ENCODE peak calls at places on chromosome 1, in nine cellular contexts. One of them, this sample, is unnamed.

GRCh38 chr1:19307804-19308508 is 4.0 kb downstream of the AKR7A2 start:
- DNase-seq in EL: no peak
- DNase-seq in AG10803: no peak
- DNase-seq in left ventricle myocardium superior: no peak
- DNase-seq in CD4-positive, alpha-beta T cell: no peak
- DNase-seq in CD8-positive, alpha-beta memory T cell: no peak
- DNase-seq in ecto neural progenitor cell: no peak
- DNase-seq in RCC 7860: no peak
- DNase-seq in Calu3: no peak
- DNase-seq in this sample: no peak

GRCh38 chr1:228691926-228692325 is 43.4 kb upstream of the RHOU start:
- DNase-seq in EL: peak; percentile 28
- DNase-seq in AG10803: peak; percentile 35
- DNase-seq in left ventricle myocardium superior: no peak
- DNase-seq in CD4-positive, alpha-beta T cell: no peak
- DNase-seq in CD8-positive, alpha-beta memory T cell: peak; percentile 21
- DNase-seq in ecto neural progenitor cell: no peak
- DNase-seq in RCC 7860: peak; percentile 39
- DNase-seq in Calu3: peak; percentile 58
- DNase-seq in this sample: no peak

GRCh38 chr1:153431928-153432327 is 15.6 kb downstream of the S100A7A start:
- DNase-seq in EL: no peak
- DNase-seq in AG10803: no peak
- DNase-seq in left ventricle myocardium superior: no peak
- DNase-seq in CD4-positive, alpha-beta T cell: no peak
- DNase-seq in CD8-positive, alpha-beta memory T cell: no peak
- DNase-seq in ecto neural progenitor cell: no peak
- DNase-seq in RCC 7860: no peak
- DNase-seq in Calu3: no peak
- DNase-seq in this sample: no peak

GRCh38 chr1:41622402-41622801 is 137.9 kb upstream of the EDN2 start:
- DNase-seq in EL: peak; percentile 81
- DNase-seq in AG10803: peak; percentile 34
- DNase-seq in left ventricle myocardium superior: no peak
- DNase-seq in CD4-positive, alpha-beta T cell: no peak
- DNase-seq in CD8-positive, alpha-beta memory T cell: no peak
- DNase-seq in ecto neural progenitor cell: peak; percentile 24
- DNase-seq in RCC 7860: no peak
- DNase-seq in Calu3: no peak
- DNase-seq in this sample: no peak

GRCh38 chr1:164902491-164902890 is 343.5 kb downstream of the PBX1 start:
- DNase-seq in EL: no peak
- DNase-seq in AG10803: no peak
- DNase-seq in left ventricle myocardium superior: no peak
- DNase-seq in CD4-positive, alpha-beta T cell: no peak
- DNase-seq in CD8-positive, alpha-beta memory T cell: no peak
- DNase-seq in ecto neural progenitor cell: no peak
- DNase-seq in RCC 7860: no peak
- DNase-seq in Calu3: no peak
- DNase-seq in this sample: no peak

GRCh38 chr1:169680377-169681019 is 30.9 kb downstream of the SELL start:
- DNase-seq in EL: no peak
- DNase-seq in AG10803: no peak
- DNase-seq in left ventricle myocardium superior: no peak
- DNase-seq in CD4-positive, alpha-beta T cell: no peak
- DNase-seq in CD8-positive, alpha-beta memory T cell: no peak
- DNase-seq in ecto neural progenitor cell: no peak
- DNase-seq in RCC 7860: no peak
- DNase-seq in Calu3: no peak
- DNase-seq in this sample: no peak

GRCh38 chr1:150887018-150887417 is at the start of gene CTXND2:
- DNase-seq in EL: peak; percentile 5
- DNase-seq in AG10803: peak; percentile 8
- DNase-seq in left ventricle myocardium superior: no peak
- DNase-seq in CD4-positive, alpha-beta T cell: no peak
- DNase-seq in CD8-positive, alpha-beta memory T cell: no peak
- DNase-seq in ecto neural progenitor cell: no peak
- DNase-seq in RCC 7860: no peak
- DNase-seq in Calu3: no peak
- DNase-seq in this sample: no peak

GRCh38 chr1:181208076-181208475 is 119.6 kb downstream of the IER5 start:
- DNase-seq in EL: no peak
- DNase-seq in AG10803: no peak
- DNase-seq in left ventricle myocardium superior: no peak
- DNase-seq in CD4-positive, alpha-beta T cell: no peak
- DNase-seq in CD8-positive, alpha-beta memory T cell: no peak
- DNase-seq in ecto neural progenitor cell: no peak
- DNase-seq in RCC 7860: no peak
- DNase-seq in Calu3: no peak
- DNase-seq in this sample: no peak

GRCh38 chr1:35136780-35137179 is 56.2 kb downstream of the SFPQ start:
- DNase-seq in EL: no peak
- DNase-seq in AG10803: no peak
- DNase-seq in left ventricle myocardium superior: no peak
- DNase-seq in CD4-positive, alpha-beta T cell: no peak
- DNase-seq in CD8-positive, alpha-beta memory T cell: no peak
- DNase-seq in ecto neural progenitor cell: no peak
- DNase-seq in RCC 7860: no peak
- DNase-seq in Calu3: no peak
- DNase-seq in this sample: no peak

GRCh38 chr1:110321846-110322245 is 17.3 kb upstream of the RBM15 start:
- DNase-seq in EL: no peak
- DNase-seq in AG10803: no peak
- DNase-seq in left ventricle myocardium superior: no peak
- DNase-seq in CD4-positive, alpha-beta T cell: no peak
- DNase-seq in CD8-positive, alpha-beta memory T cell: no peak
- DNase-seq in ecto neural progenitor cell: no peak
- DNase-seq in RCC 7860: no peak
- DNase-seq in Calu3: no peak
- DNase-seq in this sample: no peak

GRCh38 chr1:18064564-18064963 is 43.0 kb upstream of the IGSF21 start:
- DNase-seq in EL: no peak
- DNase-seq in AG10803: no peak
- DNase-seq in left ventricle myocardium superior: no peak
- DNase-seq in CD4-positive, alpha-beta T cell: no peak
- DNase-seq in CD8-positive, alpha-beta memory T cell: no peak
- DNase-seq in ecto neural progenitor cell: no peak
- DNase-seq in RCC 7860: no peak
- DNase-seq in Calu3: no peak
- DNase-seq in this sample: no peak

GRCh38 chr1:56547977-56548376 is 31.4 kb downstream of the PLPP3 start:
- DNase-seq in EL: no peak
- DNase-seq in AG10803: no peak
- DNase-seq in left ventricle myocardium superior: peak; percentile 68
- DNase-seq in CD4-positive, alpha-beta T cell: no peak
- DNase-seq in CD8-positive, alpha-beta memory T cell: no peak
- DNase-seq in ecto neural progenitor cell: no peak
- DNase-seq in RCC 7860: no peak
- DNase-seq in Calu3: peak; percentile 50
- DNase-seq in this sample: no peak